ENCODE peak calls at places on chromosomes 3 and 15, in ten cellular contexts. One of them, this sample, is unnamed.

GRCh38 chr3:52495096-52495495 is at the start of gene STAB1:
- DNase-seq in cardiac muscle cell: no peak
- DNase-seq in PC-9: no peak
- DNase-seq in ascending aorta: no peak
- DNase-seq in tibial artery: no peak
- DNase-seq in GM06990: no peak
- DNase-seq in CD4-positive, CD25-positive, alpha-beta regulatory T cell: no peak
- DNase-seq in heart right ventricle: peak; percentile 72
- DNase-seq in astrocyte of the cerebellum: no peak
- DNase-seq in right lobe of liver: peak; percentile 72
- DNase-seq in this sample: no peak

GRCh38 chr3:47344971-47345370 is 35.9 kb upstream of the PTPN23 start:
- DNase-seq in cardiac muscle cell: no peak
- DNase-seq in PC-9: no peak
- DNase-seq in ascending aorta: no peak
- DNase-seq in tibial artery: no peak
- DNase-seq in GM06990: no peak
- DNase-seq in CD4-positive, CD25-positive, alpha-beta regulatory T cell: no peak
- DNase-seq in heart right ventricle: no peak
- DNase-seq in astrocyte of the cerebellum: no peak
- DNase-seq in right lobe of liver: no peak
- DNase-seq in this sample: no peak

GRCh38 chr3:67788396-67788795 is 134.0 kb upstream of the SUCLG2 start:
- DNase-seq in cardiac muscle cell: no peak
- DNase-seq in PC-9: no peak
- DNase-seq in ascending aorta: no peak
- DNase-seq in tibial artery: no peak
- DNase-seq in GM06990: no peak
- DNase-seq in CD4-positive, CD25-positive, alpha-beta regulatory T cell: no peak
- DNase-seq in heart right ventricle: no peak
- DNase-seq in astrocyte of the cerebellum: no peak
- DNase-seq in right lobe of liver: no peak
- DNase-seq in this sample: no peak

GRCh38 chr3:11568503-11569155 is 75.1 kb downstream of the VGLL4 start:
- DNase-seq in cardiac muscle cell: no peak
- DNase-seq in PC-9: peak; percentile 51
- DNase-seq in ascending aorta: peak; percentile 70
- DNase-seq in tibial artery: peak; percentile 95
- DNase-seq in GM06990: no peak
- DNase-seq in CD4-positive, CD25-positive, alpha-beta regulatory T cell: no peak
- DNase-seq in heart right ventricle: peak; percentile 68
- DNase-seq in astrocyte of the cerebellum: peak; percentile 84
- DNase-seq in right lobe of liver: no peak
- DNase-seq in this sample: no peak

GRCh38 chr3:114128826-114129225 is 50.0 kb downstream of the DRD3 start:
- DNase-seq in cardiac muscle cell: no peak
- DNase-seq in PC-9: no peak
- DNase-seq in ascending aorta: no peak
- DNase-seq in tibial artery: no peak
- DNase-seq in GM06990: no peak
- DNase-seq in CD4-positive, CD25-positive, alpha-beta regulatory T cell: no peak
- DNase-seq in heart right ventricle: no peak
- DNase-seq in astrocyte of the cerebellum: no peak
- DNase-seq in right lobe of liver: no peak
- DNase-seq in this sample: no peak

GRCh38 chr3:127037423-127037841 is 54.5 kb downstream of the PLXNA1 start:
- DNase-seq in cardiac muscle cell: no peak
- DNase-seq in PC-9: no peak
- DNase-seq in ascending aorta: no peak
- DNase-seq in tibial artery: peak; percentile 47
- DNase-seq in GM06990: no peak
- DNase-seq in CD4-positive, CD25-positive, alpha-beta regulatory T cell: no peak
- DNase-seq in heart right ventricle: peak; percentile 14
- DNase-seq in astrocyte of the cerebellum: no peak
- DNase-seq in right lobe of liver: peak; percentile 44
- DNase-seq in this sample: no peak

GRCh38 chr3:52176188-52176752 is 21.7 kb upstream of the ALAS1 start:
- DNase-seq in cardiac muscle cell: no peak
- DNase-seq in PC-9: no peak
- DNase-seq in ascending aorta: no peak
- DNase-seq in tibial artery: peak; percentile 17
- DNase-seq in GM06990: no peak
- DNase-seq in CD4-positive, CD25-positive, alpha-beta regulatory T cell: no peak
- DNase-seq in heart right ventricle: no peak
- DNase-seq in astrocyte of the cerebellum: no peak
- DNase-seq in right lobe of liver: peak; percentile 40
- DNase-seq in this sample: no peak

GRCh38 chr3:13019243-13019701 is 54.0 kb downstream of the IQSEC1 start:
- DNase-seq in cardiac muscle cell: peak; percentile 76
- DNase-seq in PC-9: peak; percentile 34
- DNase-seq in ascending aorta: no peak
- DNase-seq in tibial artery: peak; percentile 81
- DNase-seq in GM06990: no peak
- DNase-seq in CD4-positive, CD25-positive, alpha-beta regulatory T cell: no peak
- DNase-seq in heart right ventricle: peak; percentile 70
- DNase-seq in astrocyte of the cerebellum: peak; percentile 75
- DNase-seq in right lobe of liver: peak; percentile 59
- DNase-seq in this sample: no peak

GRCh38 chr3:39933986-39934693 is 124.7 kb downstream of the MYRIP start:
- DNase-seq in cardiac muscle cell: no peak
- DNase-seq in PC-9: no peak
- DNase-seq in ascending aorta: no peak
- DNase-seq in tibial artery: no peak
- DNase-seq in GM06990: no peak
- DNase-seq in CD4-positive, CD25-positive, alpha-beta regulatory T cell: no peak
- DNase-seq in heart right ventricle: no peak
- DNase-seq in astrocyte of the cerebellum: no peak
- DNase-seq in right lobe of liver: no peak
- DNase-seq in this sample: no peak

GRCh38 chr15:90960316-90961091 is 5.8 kb downstream of the RCCD1 start:
- DNase-seq in cardiac muscle cell: no peak
- DNase-seq in PC-9: no peak
- DNase-seq in ascending aorta: no peak
- DNase-seq in tibial artery: peak; percentile 74
- DNase-seq in GM06990: no peak
- DNase-seq in CD4-positive, CD25-positive, alpha-beta regulatory T cell: no peak
- DNase-seq in heart right ventricle: no peak
- DNase-seq in astrocyte of the cerebellum: no peak
- DNase-seq in right lobe of liver: no peak
- DNase-seq in this sample: no peak

GRCh38 chr3:135311699-135312098 is 516.6 kb downstream of the EPHB1 start:
- DNase-seq in cardiac muscle cell: no peak
- DNase-seq in PC-9: no peak
- DNase-seq in ascending aorta: no peak
- DNase-seq in tibial artery: no peak
- DNase-seq in GM06990: no peak
- DNase-seq in CD4-positive, CD25-positive, alpha-beta regulatory T cell: no peak
- DNase-seq in heart right ventricle: no peak
- DNase-seq in astrocyte of the cerebellum: no peak
- DNase-seq in right lobe of liver: no peak
- DNase-seq in this sample: no peak

GRCh38 chr3:15428539-15428938 is 1.1 kb downstream of the EAF1 start:
- DNase-seq in cardiac muscle cell: no peak
- DNase-seq in PC-9: no peak
- DNase-seq in ascending aorta: no peak
- DNase-seq in tibial artery: no peak
- DNase-seq in GM06990: no peak
- DNase-seq in CD4-positive, CD25-positive, alpha-beta regulatory T cell: no peak
- DNase-seq in heart right ventricle: no peak
- DNase-seq in astrocyte of the cerebellum: no peak
- DNase-seq in right lobe of liver: no peak
- DNase-seq in this sample: no peak

GRCh38 chr3:105791919-105792786 is 76.7 kb downstream of the CBLB start:
- DNase-seq in cardiac muscle cell: no peak
- DNase-seq in PC-9: no peak
- DNase-seq in ascending aorta: peak; percentile 14
- DNase-seq in tibial artery: peak; percentile 86
- DNase-seq in GM06990: no peak
- DNase-seq in CD4-positive, CD25-positive, alpha-beta regulatory T cell: no peak
- DNase-seq in heart right ventricle: peak; percentile 56
- DNase-seq in astrocyte of the cerebellum: peak; percentile 50
- DNase-seq in right lobe of liver: peak; percentile 54
- DNase-seq in this sample: no peak

GRCh38 chr3:141240290-141241247 is 8.9 kb downstream of the PXYLP1 start:
- DNase-seq in cardiac muscle cell: no peak
- DNase-seq in PC-9: peak; percentile 6
- DNase-seq in ascending aorta: no peak
- DNase-seq in tibial artery: no peak
- DNase-seq in GM06990: no peak
- DNase-seq in CD4-positive, CD25-positive, alpha-beta regulatory T cell: no peak
- DNase-seq in heart right ventricle: no peak
- DNase-seq in astrocyte of the cerebellum: peak; percentile 53
- DNase-seq in right lobe of liver: no peak
- DNase-seq in this sample: peak; percentile 60

GRCh38 chr3:33141006-33141405 is 27.2 kb downstream of the CRTAP start:
- DNase-seq in cardiac muscle cell: no peak
- DNase-seq in PC-9: no peak
- DNase-seq in ascending aorta: no peak
- DNase-seq in tibial artery: no peak
- DNase-seq in GM06990: no peak
- DNase-seq in CD4-positive, CD25-positive, alpha-beta regulatory T cell: no peak
- DNase-seq in heart right ventricle: no peak
- DNase-seq in astrocyte of the cerebellum: no peak
- DNase-seq in right lobe of liver: no peak
- DNase-seq in this sample: no peak

GRCh38 chr3:108755686-108756085 is 1.5 kb downstream of the RETNLB start:
- DNase-seq in cardiac muscle cell: no peak
- DNase-seq in PC-9: no peak
- DNase-seq in ascending aorta: no peak
- DNase-seq in tibial artery: no peak
- DNase-seq in GM06990: no peak
- DNase-seq in CD4-positive, CD25-positive, alpha-beta regulatory T cell: no peak
- DNase-seq in heart right ventricle: no peak
- DNase-seq in astrocyte of the cerebellum: no peak
- DNase-seq in right lobe of liver: no peak
- DNase-seq in this sample: peak; percentile 69

GRCh38 chr3:86978111-86978528 is 12.8 kb downstream of the VGLL3 start:
- DNase-seq in cardiac muscle cell: no peak
- DNase-seq in PC-9: no peak
- DNase-seq in ascending aorta: no peak
- DNase-seq in tibial artery: no peak
- DNase-seq in GM06990: no peak
- DNase-seq in CD4-positive, CD25-positive, alpha-beta regulatory T cell: no peak
- DNase-seq in heart right ventricle: no peak
- DNase-seq in astrocyte of the cerebellum: no peak
- DNase-seq in right lobe of liver: no peak
- DNase-seq in this sample: no peak
- H3K4me3 ChIP-seq in cardiac muscle cell: no peak overlapping the region
- H3K4me3 ChIP-seq in PC-9: no peak overlapping the region
- H3K4me3 ChIP-seq in ascending aorta: no peak overlapping the region
- H3K4me3 ChIP-seq in tibial artery: no peak overlapping the region
- H3K4me3 ChIP-seq in GM06990: no peak overlapping the region
- H3K4me3 ChIP-seq in CD4-positive, CD25-positive, alpha-beta regulatory T cell: no peak overlapping the region
- H3K4me3 ChIP-seq in heart right ventricle: no peak overlapping the region
- H3K4me3 ChIP-seq in astrocyte of the cerebellum: no peak overlapping the region
- H3K4me3 ChIP-seq in right lobe of liver: no peak overlapping the region
- H3K4me3 ChIP-seq in this sample: no peak overlapping the region

GRCh38 chr3:120568198-120568523 is 28.0 kb upstream of the NDUFB4 start:
- DNase-seq in cardiac muscle cell: no peak
- DNase-seq in PC-9: no peak
- DNase-seq in ascending aorta: no peak
- DNase-seq in tibial artery: no peak
- DNase-seq in GM06990: no peak
- DNase-seq in CD4-positive, CD25-positive, alpha-beta regulatory T cell: no peak
- DNase-seq in heart right ventricle: no peak
- DNase-seq in astrocyte of the cerebellum: no peak
- DNase-seq in right lobe of liver: no peak
- DNase-seq in this sample: no peak
- H3K4me3 ChIP-seq in cardiac muscle cell: no peak overlapping the region
- H3K4me3 ChIP-seq in PC-9: no peak overlapping the region
- H3K4me3 ChIP-seq in ascending aorta: no peak overlapping the region
- H3K4me3 ChIP-seq in tibial artery: no peak overlapping the region
- H3K4me3 ChIP-seq in GM06990: no peak overlapping the region
- H3K4me3 ChIP-seq in CD4-positive, CD25-positive, alpha-beta regulatory T cell: no peak overlapping the region
- H3K4me3 ChIP-seq in heart right ventricle: no peak overlapping the region
- H3K4me3 ChIP-seq in astrocyte of the cerebellum: no peak overlapping the region
- H3K4me3 ChIP-seq in right lobe of liver: no peak overlapping the region
- H3K4me3 ChIP-seq in this sample: no peak overlapping the region

DNA sequence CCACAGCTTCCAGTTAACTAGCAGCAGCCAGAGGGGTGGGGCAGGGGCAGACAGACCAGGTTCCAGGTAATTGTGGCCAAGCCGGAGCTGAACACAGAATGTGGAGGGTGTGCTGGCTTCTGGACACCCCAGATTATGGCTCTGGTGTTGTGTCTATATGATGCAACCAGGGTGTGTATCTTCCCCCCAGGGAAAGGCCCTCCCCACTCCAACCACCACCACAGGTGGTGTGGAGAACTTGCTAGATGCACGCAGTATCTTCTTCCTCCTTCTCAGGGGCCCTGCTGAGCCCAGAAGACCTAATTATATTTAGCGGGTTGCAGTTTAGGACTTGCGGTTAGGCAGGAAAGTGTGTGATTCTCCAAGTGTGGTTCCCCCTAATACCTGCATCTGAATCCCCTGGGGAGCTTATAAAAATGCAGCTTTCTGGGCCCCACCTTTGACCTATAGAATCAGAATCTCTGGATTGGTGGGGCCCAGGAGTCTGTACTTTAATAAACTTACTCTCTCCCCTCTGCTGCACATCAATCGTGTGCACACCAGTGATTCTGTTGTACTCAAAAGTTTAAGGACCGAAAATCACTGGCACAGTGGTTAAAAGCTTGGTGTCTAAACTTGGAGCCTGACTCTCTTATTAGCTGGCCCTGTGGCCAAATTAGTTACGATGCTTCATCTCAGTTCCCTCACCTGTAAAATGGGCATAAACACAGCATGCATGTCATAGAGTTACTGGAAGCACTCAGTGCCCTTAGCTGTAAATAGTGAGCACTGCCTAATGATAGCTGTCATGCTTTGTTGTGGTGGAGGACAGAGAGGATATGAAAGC is 379.1 kb upstream of the PROK2 start:
- DNase-seq in cardiac muscle cell: no peak
- DNase-seq in PC-9: no peak
- DNase-seq in ascending aorta: no peak
- DNase-seq in tibial artery: no peak
- DNase-seq in GM06990: peak; percentile 90
- DNase-seq in CD4-positive, CD25-positive, alpha-beta regulatory T cell: no peak
- DNase-seq in heart right ventricle: no peak
- DNase-seq in astrocyte of the cerebellum: no peak
- DNase-seq in right lobe of liver: no peak
- DNase-seq in this sample: peak; percentile 64
- H3K4me3 ChIP-seq in cardiac muscle cell: no peak overlapping the region
- H3K4me3 ChIP-seq in PC-9: no peak overlapping the region
- H3K4me3 ChIP-seq in ascending aorta: no peak overlapping the region
- H3K4me3 ChIP-seq in tibial artery: no peak overlapping the region
- H3K4me3 ChIP-seq in GM06990: no peak overlapping the region
- H3K4me3 ChIP-seq in CD4-positive, CD25-positive, alpha-beta regulatory T cell: no peak overlapping the region
- H3K4me3 ChIP-seq in heart right ventricle: no peak overlapping the region
- H3K4me3 ChIP-seq in astrocyte of the cerebellum: no peak overlapping the region
- H3K4me3 ChIP-seq in right lobe of liver: no peak overlapping the region
- H3K4me3 ChIP-seq in this sample: no peak overlapping the region

DNA sequence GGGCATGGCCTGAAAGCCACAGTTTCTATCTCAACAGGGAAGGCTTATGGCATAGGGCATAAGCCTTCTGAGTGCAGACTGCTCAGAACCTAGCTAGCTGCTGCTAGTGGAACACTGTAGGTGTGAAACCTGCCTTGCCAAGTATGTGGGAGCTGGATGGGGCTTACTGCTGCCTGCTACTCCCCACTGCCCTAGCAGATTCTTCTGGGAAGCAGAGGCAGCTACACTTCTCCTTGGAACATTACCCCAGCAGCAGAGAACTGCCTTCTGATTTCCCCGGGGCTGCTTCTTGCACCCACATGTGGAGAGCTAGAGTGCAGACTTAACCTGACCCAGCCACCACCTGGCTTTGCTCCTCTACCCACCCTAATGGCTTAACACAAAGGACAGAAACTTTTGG is 215.7 kb downstream of the POLQ start:
- DNase-seq in cardiac muscle cell: no peak
- DNase-seq in PC-9: no peak
- DNase-seq in ascending aorta: no peak
- DNase-seq in tibial artery: no peak
- DNase-seq in GM06990: no peak
- DNase-seq in CD4-positive, CD25-positive, alpha-beta regulatory T cell: no peak
- DNase-seq in heart right ventricle: no peak
- DNase-seq in astrocyte of the cerebellum: no peak
- DNase-seq in right lobe of liver: no peak
- DNase-seq in this sample: no peak
- H3K4me3 ChIP-seq in cardiac muscle cell: no peak overlapping the region
- H3K4me3 ChIP-seq in PC-9: no peak overlapping the region
- H3K4me3 ChIP-seq in ascending aorta: no peak overlapping the region
- H3K4me3 ChIP-seq in tibial artery: no peak overlapping the region
- H3K4me3 ChIP-seq in GM06990: no peak overlapping the region
- H3K4me3 ChIP-seq in CD4-positive, CD25-positive, alpha-beta regulatory T cell: no peak overlapping the region
- H3K4me3 ChIP-seq in heart right ventricle: no peak overlapping the region
- H3K4me3 ChIP-seq in astrocyte of the cerebellum: no peak overlapping the region
- H3K4me3 ChIP-seq in right lobe of liver: no peak overlapping the region
- H3K4me3 ChIP-seq in this sample: no peak overlapping the region